ENCODE peak calls at places on chromosomes 16 and 17, in nine cellular contexts. S, W, P, C, Q, N, O, M and Z are unnamed samples.

GRCh38 chr16:1194665-1195392 is 30.2 kb downstream of the TPSG1 start:
- DNase-seq in O (no peak), C (no peak), S (peak), M (no peak), N (no peak), P (no peak), Q (peak), W (peak), Z (no peak)

GRCh38 chr17:77666480-77666879 is 292.0 kb upstream of the TNRC6C start:
- DNase-seq in S (no peak), W (no peak), P (no peak), O (no peak), Q (no peak), C (no peak), M (no peak), N (no peak), Z (no peak)

GRCh38 chr16:49499018-49499785 is 125.6 kb downstream of the C16orf78 start:
- DNase-seq in P (no peak), M (no peak), N (no peak), Q (no peak), W (no peak), C (no peak), S (no peak), O (no peak), Z (no peak)

GRCh38 chr17:20153231-20153630 is 144.1 kb downstream of the SPECC1 start:
- DNase-seq in N (no peak), S (peak), M (no peak), Q (no peak), W (no peak), P (no peak), O (no peak), C (no peak), Z (no peak)

GRCh38 chr16:73214825-73215481 is 167.0 kb upstream of the ZFHX3 start:
- DNase-seq in M (no peak), P (no peak), O (peak), Q (no peak), C (no peak), W (no peak), S (no peak), N (no peak), Z (no peak)

GRCh38 chr16:50989047-50989446 is 162.0 kb downstream of the SALL1 start:
- DNase-seq in W (no peak), P (no peak), O (no peak), N (no peak), C (no peak), Q (no peak), M (no peak), S (no peak), Z (no peak)

GRCh38 chr16:66923866-66924265 is 1.5 kb downstream of the RRAD start:
- DNase-seq in M (no peak), O (no peak), P (no peak), S (no peak), C (no peak), W (no peak), Q (no peak), N (no peak), Z (no peak)

GRCh38 chr17:1126327-1126726 is 53.5 kb downstream of the ABR start:
- DNase-seq in Q (no peak), S (no peak), W (no peak), M (no peak), P (no peak), O (no peak), N (no peak), C (no peak), Z (no peak)

GRCh38 chr17:16286947-16287562 is 66.2 kb downstream of the CENPV start:
- DNase-seq in P (no peak), Q (peak), C (no peak), W (peak), S (no peak), O (peak), N (no peak), M (no peak), Z (no peak)

GRCh38 chr17:17561408-17562144 is 29.9 kb downstream of the PEMT start:
- DNase-seq in N (no peak), O (no peak), Q (no peak), S (no peak), M (no peak), W (no peak), C (peak), P (no peak), Z (peak)

GRCh38 chr17:28380572-28380907 is 9.0 kb downstream of the SARM1 start:
- DNase-seq in N (no peak), W (no peak), S (peak), P (no peak), O (no peak), C (no peak), M (no peak), Q (no peak), Z (no peak)

GRCh38 chr16:87836346-87836843 is 32.9 kb downstream of the SLC7A5 start:
- DNase-seq in N (no peak), M (no peak), P (no peak), C (no peak), W (no peak), S (no peak), Q (no peak), O (no peak), Z (no peak)